ENCODE peak calls at places on chromosomes 12 and 14, in six cellular contexts. One of them, this sample, is unnamed.

GRCh38 chr12:131950182-131950913 is 606 bp downstream of the EP400 start:
- DNase-seq in mesendoderm: peak; percentile 18
- DNase-seq in skeletal muscle cell: no peak
- DNase-seq in foreskin fibroblast: peak; percentile 51
- DNase-seq in A549: no peak
- DNase-seq in left ventricle myocardium inferior: peak; percentile 31
- DNase-seq in this sample: no peak

GRCh38 chr14:77641534-77642341 is 25.3 kb upstream of the SPTLC2 start:
- DNase-seq in mesendoderm: no peak
- DNase-seq in skeletal muscle cell: no peak
- DNase-seq in foreskin fibroblast: peak; percentile 84
- DNase-seq in A549: peak; percentile 27
- DNase-seq in left ventricle myocardium inferior: peak; percentile 83
- DNase-seq in this sample: peak; percentile 56

GRCh38 chr14:92860097-92860496 is 62.9 kb upstream of the CHGA start:
- DNase-seq in mesendoderm: no peak
- DNase-seq in skeletal muscle cell: no peak
- DNase-seq in foreskin fibroblast: no peak
- DNase-seq in A549: no peak
- DNase-seq in left ventricle myocardium inferior: no peak
- DNase-seq in this sample: no peak

GRCh38 chr12:728781-729180 is 23.6 kb upstream of the WNK1 start:
- DNase-seq in mesendoderm: no peak
- DNase-seq in skeletal muscle cell: no peak
- DNase-seq in foreskin fibroblast: no peak
- DNase-seq in A549: no peak
- DNase-seq in left ventricle myocardium inferior: no peak
- DNase-seq in this sample: no peak

GRCh38 chr14:105891221-105891602 is 364.8 kb downstream of the TMEM121 start:
- DNase-seq in mesendoderm: no peak
- DNase-seq in skeletal muscle cell: no peak
- DNase-seq in foreskin fibroblast: no peak
- DNase-seq in A549: no peak
- DNase-seq in left ventricle myocardium inferior: no peak
- DNase-seq in this sample: no peak

GRCh38 chr12:15590180-15590826 is 198.9 kb downstream of the EPS8 start:
- DNase-seq in mesendoderm: peak; percentile 77
- DNase-seq in skeletal muscle cell: no peak
- DNase-seq in foreskin fibroblast: peak; percentile 83
- DNase-seq in A549: peak; percentile 80
- DNase-seq in left ventricle myocardium inferior: no peak
- DNase-seq in this sample: peak; percentile 31

GRCh38 chr14:67665886-67666285 is 8.5 kb downstream of the VTI1B start:
- DNase-seq in mesendoderm: no peak
- DNase-seq in skeletal muscle cell: no peak
- DNase-seq in foreskin fibroblast: peak; percentile 75
- DNase-seq in A549: no peak
- DNase-seq in left ventricle myocardium inferior: no peak
- DNase-seq in this sample: no peak

GRCh38 chr12:43590307-43590706 is 38.3 kb upstream of the ADAMTS20 start:
- DNase-seq in mesendoderm: no peak
- DNase-seq in skeletal muscle cell: no peak
- DNase-seq in foreskin fibroblast: no peak
- DNase-seq in A549: no peak
- DNase-seq in left ventricle myocardium inferior: no peak
- DNase-seq in this sample: no peak

GRCh38 chr12:109951136-109951535 is 45.0 kb downstream of the GIT2 start:
- DNase-seq in mesendoderm: no peak
- DNase-seq in skeletal muscle cell: no peak
- DNase-seq in foreskin fibroblast: peak; percentile 88
- DNase-seq in A549: no peak
- DNase-seq in left ventricle myocardium inferior: no peak
- DNase-seq in this sample: no peak

GRCh38 chr12:116257213-116257612 is 20.3 kb downstream of the MED13L start:
- DNase-seq in mesendoderm: peak; percentile 75
- DNase-seq in skeletal muscle cell: no peak
- DNase-seq in foreskin fibroblast: no peak
- DNase-seq in A549: peak; percentile 68
- DNase-seq in left ventricle myocardium inferior: no peak
- DNase-seq in this sample: peak; percentile 52

GRCh38 chr14:54129850-54130640 is 173.4 kb upstream of the BMP4 start:
- DNase-seq in mesendoderm: no peak
- DNase-seq in skeletal muscle cell: no peak
- DNase-seq in foreskin fibroblast: no peak
- DNase-seq in A549: no peak
- DNase-seq in left ventricle myocardium inferior: no peak
- DNase-seq in this sample: no peak

GRCh38 chr14:89382487-89383170 is 34.4 kb downstream of the FOXN3 start:
- DNase-seq in mesendoderm: no peak
- DNase-seq in skeletal muscle cell: no peak
- DNase-seq in foreskin fibroblast: no peak
- DNase-seq in A549: no peak
- DNase-seq in left ventricle myocardium inferior: no peak
- DNase-seq in this sample: no peak

GRCh38 chr12:120961604-120962486 is 16.5 kb upstream of the HNF1A start:
- DNase-seq in mesendoderm: no peak
- DNase-seq in skeletal muscle cell: no peak
- DNase-seq in foreskin fibroblast: no peak
- DNase-seq in A549: peak; percentile 66
- DNase-seq in left ventricle myocardium inferior: peak; percentile 35
- DNase-seq in this sample: no peak
- H3K4me3 ChIP-seq in mesendoderm: no peak overlapping the region
- H3K4me3 ChIP-seq in skeletal muscle cell: no peak overlapping the region
- H3K4me3 ChIP-seq in foreskin fibroblast: no peak overlapping the region
- H3K4me3 ChIP-seq in A549: no peak overlapping the region
- H3K4me3 ChIP-seq in left ventricle myocardium inferior: no peak overlapping the region
- H3K4me3 ChIP-seq in this sample: no peak overlapping the region

GRCh38 chr12:89800435-89800834 is 91.8 kb upstream of the ATP2B1 start:
- DNase-seq in mesendoderm: no peak
- DNase-seq in skeletal muscle cell: no peak
- DNase-seq in foreskin fibroblast: no peak
- DNase-seq in A549: no peak
- DNase-seq in left ventricle myocardium inferior: no peak
- DNase-seq in this sample: no peak
- H3K4me3 ChIP-seq in mesendoderm: no peak overlapping the region
- H3K4me3 ChIP-seq in skeletal muscle cell: no peak overlapping the region
- H3K4me3 ChIP-seq in foreskin fibroblast: no peak overlapping the region
- H3K4me3 ChIP-seq in A549: no peak overlapping the region
- H3K4me3 ChIP-seq in left ventricle myocardium inferior: no peak overlapping the region
- H3K4me3 ChIP-seq in this sample: no peak overlapping the region

DNA sequence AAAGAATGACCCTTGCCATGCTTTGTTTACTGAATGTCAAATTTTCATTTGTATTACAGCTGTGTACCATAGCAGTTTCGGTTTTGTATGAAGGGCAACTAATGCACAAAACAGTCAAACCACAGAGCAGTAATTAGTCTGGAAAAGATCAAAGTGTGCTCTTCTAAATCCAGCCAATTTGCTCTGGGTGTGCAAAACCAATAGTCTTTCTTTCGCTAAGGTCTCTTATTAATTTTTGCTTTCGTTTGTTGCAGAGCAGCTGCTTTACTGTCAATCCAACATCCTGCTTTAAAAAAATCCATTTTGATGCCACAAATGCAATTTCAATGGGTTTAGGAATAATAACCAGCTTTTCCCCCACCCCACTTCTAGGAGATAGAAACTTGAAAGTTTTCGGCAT is 114.2 kb downstream of the BRMS1L start:
- DNase-seq in mesendoderm: no peak
- DNase-seq in skeletal muscle cell: no peak
- DNase-seq in foreskin fibroblast: no peak
- DNase-seq in A549: no peak
- DNase-seq in left ventricle myocardium inferior: no peak
- DNase-seq in this sample: no peak
- H3K4me3 ChIP-seq in mesendoderm: no peak overlapping the region
- H3K4me3 ChIP-seq in skeletal muscle cell: peak overlapping the region; percentile 18
- H3K4me3 ChIP-seq in foreskin fibroblast: peak overlapping the region; percentile 16
- H3K4me3 ChIP-seq in A549: no peak overlapping the region
- H3K4me3 ChIP-seq in left ventricle myocardium inferior: no peak overlapping the region
- H3K4me3 ChIP-seq in this sample: no peak overlapping the region

GRCh38 chr12:88291498-88292131 is 149.5 kb downstream of the TMTC3 start:
- DNase-seq in mesendoderm: no peak
- DNase-seq in skeletal muscle cell: no peak
- DNase-seq in foreskin fibroblast: peak; percentile 35
- DNase-seq in A549: peak; percentile 12
- DNase-seq in left ventricle myocardium inferior: no peak
- DNase-seq in this sample: no peak
- H3K4me3 ChIP-seq in mesendoderm: no peak overlapping the region
- H3K4me3 ChIP-seq in skeletal muscle cell: no peak overlapping the region
- H3K4me3 ChIP-seq in foreskin fibroblast: no peak overlapping the region
- H3K4me3 ChIP-seq in A549: no peak overlapping the region
- H3K4me3 ChIP-seq in left ventricle myocardium inferior: no peak overlapping the region
- H3K4me3 ChIP-seq in this sample: no peak overlapping the region

GRCh38 chr12:13101854-13102375 is 1.6 kb downstream of the GSG1 start:
- DNase-seq in mesendoderm: no peak
- DNase-seq in skeletal muscle cell: no peak
- DNase-seq in foreskin fibroblast: peak; percentile 77
- DNase-seq in A549: peak; percentile 85
- DNase-seq in left ventricle myocardium inferior: no peak
- DNase-seq in this sample: no peak
- H3K4me3 ChIP-seq in mesendoderm: no peak overlapping the region
- H3K4me3 ChIP-seq in skeletal muscle cell: peak overlapping the region; percentile 45
- H3K4me3 ChIP-seq in foreskin fibroblast: peak overlapping the region; percentile 48
- H3K4me3 ChIP-seq in A549: peak overlapping the region; percentile 52
- H3K4me3 ChIP-seq in left ventricle myocardium inferior: peak overlapping the region; percentile 70
- H3K4me3 ChIP-seq in this sample: peak overlapping the region; percentile 67

DNA sequence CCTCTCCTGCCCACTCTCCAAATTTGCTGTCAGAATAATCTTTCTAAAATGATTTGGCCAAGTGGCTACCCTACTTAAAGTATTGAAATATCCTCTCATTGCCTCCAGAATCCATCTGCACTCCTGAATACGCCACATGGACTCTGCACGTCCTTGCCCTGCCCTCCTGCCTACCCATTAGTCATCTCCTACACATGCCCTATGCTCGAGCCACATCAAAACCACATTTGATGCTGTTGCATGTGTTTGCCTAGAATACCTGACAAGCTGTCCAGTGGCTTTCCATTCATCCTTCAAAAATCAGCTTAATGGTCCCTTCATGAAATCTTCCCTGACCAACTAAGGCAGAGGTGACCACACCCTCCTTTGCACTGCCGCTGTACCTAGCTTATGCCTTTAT is 17.0 kb downstream of the VCPKMT start:
- DNase-seq in mesendoderm: no peak
- DNase-seq in skeletal muscle cell: no peak
- DNase-seq in foreskin fibroblast: peak; percentile 61
- DNase-seq in A549: no peak
- DNase-seq in left ventricle myocardium inferior: no peak
- DNase-seq in this sample: no peak
- H3K4me3 ChIP-seq in mesendoderm: no peak overlapping the region
- H3K4me3 ChIP-seq in skeletal muscle cell: no peak overlapping the region
- H3K4me3 ChIP-seq in foreskin fibroblast: no peak overlapping the region
- H3K4me3 ChIP-seq in A549: no peak overlapping the region
- H3K4me3 ChIP-seq in left ventricle myocardium inferior: no peak overlapping the region
- H3K4me3 ChIP-seq in this sample: no peak overlapping the region

This sample was measured in gastrocnemius medialis.